ENCODE peak calls at places on chromosomes 4 and X, in six cellular contexts. D is HCT116, R is HepG2, N is K562, P is H1, E is GM12878. V is an unnamed sample.

GRCh38 chrX:65697173-65697572 is 29.7 kb downstream of the MSN start:
- DNase-seq in D (no peak), R (no peak), N (no peak), P (no peak), E (no peak), V (no peak)

GRCh38 chr4:6885953-6886557 is 23.6 kb upstream of the TBC1D14 start:
- DNase-seq in D (no peak), R (no peak), N (no peak), P (no peak), E (peak), V (no peak)

GRCh38 chr4:7029921-7030320 is 13.3 kb upstream of the TADA2B start:
- DNase-seq in D (no peak), R (no peak), N (no peak), P (no peak), E (no peak), V (no peak)

GRCh38 chr4:103204114-103204513 is 6.0 kb upstream of the CENPE start:
- DNase-seq in D (peak), R (peak), N (no peak), P (no peak), E (no peak), V (peak)

GRCh38 chr4:98976716-98977115 is 18.8 kb upstream of the METAP1 start:
- DNase-seq in D (no peak), R (no peak), N (no peak), P (no peak), E (no peak), V (no peak)

GRCh38 chrX:11606408-11606807 is 59.3 kb downstream of the ARHGAP6 start:
- DNase-seq in D (no peak), R (no peak), N (no peak), P (no peak), E (no peak), V (no peak)

GRCh38 chrX:10243056-10243455 is 86.3 kb downstream of the CLCN4 start:
- DNase-seq in D (no peak), R (no peak), N (no peak), P (no peak), E (no peak), V (no peak)

GRCh38 chr4:139682309-139683210 is 16.9 kb downstream of the MGST2 start:
- DNase-seq in D (no peak), R (no peak), N (peak), P (no peak), E (no peak), V (no peak)

GRCh38 chrX:40478457-40479065 is 102.2 kb upstream of the ATP6AP2 start:
- DNase-seq in D (no peak), R (no peak), N (no peak), P (no peak), E (no peak), V (no peak)

GRCh38 chr4:1578301-1578781 is 105.8 kb downstream of the FAM53A start:
- DNase-seq in D (no peak), R (no peak), N (no peak), P (no peak), E (no peak), V (no peak)

GRCh38 chr4:122249357-122249756 is 97.2 kb downstream of the BLTP1 start:
- DNase-seq in D (no peak), R (peak), N (no peak), P (no peak), E (no peak), V (no peak)

GRCh38 chr4:40419231-40419912 is 84.2 kb downstream of the CHRNA9 start:
- DNase-seq in D (no peak), R (peak), N (no peak), P (no peak), E (no peak), V (no peak)

GRCh38 chr4:168835880-168836454 is 174.1 kb downstream of the CBR4 start:
- DNase-seq in D (no peak), R (no peak), N (no peak), P (no peak), E (no peak), V (no peak)

GRCh38 chrX:134542485-134542884 is 82.5 kb downstream of the HPRT1 start:
- DNase-seq in D (no peak), R (no peak), N (no peak), P (no peak), E (no peak), V (no peak)

DNA sequence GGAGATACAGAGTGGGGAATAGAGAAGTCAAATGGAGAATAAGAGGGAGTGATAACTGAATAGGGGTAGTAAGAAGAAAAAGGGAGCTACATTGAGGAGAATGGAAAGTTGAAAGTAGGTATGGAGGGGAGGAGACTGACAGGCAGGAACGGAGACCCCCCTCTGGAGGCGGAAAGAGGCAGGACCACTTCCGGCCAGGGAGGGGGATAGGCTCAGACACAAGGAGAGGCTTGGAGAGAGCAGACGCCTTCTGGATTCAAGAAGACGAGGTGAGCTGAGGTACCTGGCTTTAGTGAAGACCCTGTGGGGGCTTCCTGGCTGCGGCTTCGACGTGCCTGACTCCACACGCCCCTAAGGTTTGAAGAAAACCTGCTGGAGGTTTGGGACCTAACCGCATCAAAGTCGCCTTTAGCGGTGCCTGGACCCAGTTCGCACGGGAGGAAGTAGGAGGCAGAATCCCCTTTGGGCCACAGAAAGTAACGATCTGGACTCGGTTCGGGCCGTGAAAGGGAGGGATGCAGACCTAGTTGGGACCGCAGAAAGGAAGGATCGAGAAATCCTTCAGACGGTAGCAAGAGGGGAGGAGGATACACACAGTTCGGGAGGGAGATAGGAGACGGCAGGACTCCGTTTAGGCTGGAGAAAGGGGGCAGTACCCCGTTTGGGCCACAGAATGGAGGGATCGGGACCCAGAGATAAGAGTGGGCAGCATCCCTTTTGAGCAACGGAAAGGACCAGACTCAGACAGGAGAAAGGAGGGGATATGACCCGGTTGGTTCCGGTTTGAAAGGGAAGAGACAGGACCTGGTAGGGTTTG is at the start of gene TRO:
- DNase-seq in D (no peak), R (no peak), N (no peak), P (peak), E (no peak), V (peak)
- TF ChIP-seq MAX in D (no peak), R (no peak), N (no peak), P (no peak), E (no peak), V (no peak)

GRCh38 chr4:183728223-183729068 is 69.4 kb downstream of the TRAPPC11 start:
- DNase-seq in D (no peak), R (peak), N (no peak), P (no peak), E (no peak), V (no peak)

GRCh38 chr4:183729069-183729406 is 69.9 kb downstream of the TRAPPC11 start:
- DNase-seq in D (no peak), R (no peak), N (no peak), P (no peak), E (no peak), V (no peak)

GRCh38 chr4:183727482-183727881 is 68.4 kb downstream of the TRAPPC11 start:
- DNase-seq in D (no peak), R (peak), N (no peak), P (no peak), E (no peak), V (no peak)

GRCh38 chr4:183733181-183733580 is 74.1 kb downstream of the TRAPPC11 start:
- DNase-seq in D (no peak), R (no peak), N (no peak), P (no peak), E (no peak), V (no peak)

GRCh38 chr4:183729430-183730328 is 70.6 kb downstream of the TRAPPC11 start:
- DNase-seq in D (no peak), R (peak), N (no peak), P (no peak), E (no peak), V (no peak)
- TF ChIP-seq SIN3A in D (no peak), R (no peak), N (no peak), P (no peak), E (no peak), V (no peak)

DNA sequence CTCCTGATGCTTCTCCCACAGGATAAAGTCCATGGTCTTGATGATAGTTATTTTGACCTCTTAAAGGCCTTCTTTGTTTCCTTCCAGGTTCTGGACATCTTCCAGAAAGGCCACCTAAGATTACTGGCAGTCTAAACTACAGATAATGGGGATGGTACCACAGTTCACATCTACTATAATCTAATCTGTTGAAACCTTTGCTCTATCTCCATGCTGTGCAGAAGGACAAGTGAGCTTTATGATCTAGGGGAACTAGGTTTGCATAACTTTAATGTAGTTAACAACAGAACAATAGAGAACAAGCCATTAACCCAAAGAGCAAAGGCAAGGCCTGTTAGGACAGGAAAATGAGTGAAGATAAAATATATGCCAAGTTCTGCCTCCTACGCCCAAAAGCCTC is 103.9 kb upstream of the KLHL13 start:
- DNase-seq in D (no peak), R (no peak), N (no peak), P (no peak), E (no peak), V (no peak)
- TF ChIP-seq MAX in D (no peak), R (no peak), N (no peak), P (no peak), E (no peak), V (no peak)

DNA sequence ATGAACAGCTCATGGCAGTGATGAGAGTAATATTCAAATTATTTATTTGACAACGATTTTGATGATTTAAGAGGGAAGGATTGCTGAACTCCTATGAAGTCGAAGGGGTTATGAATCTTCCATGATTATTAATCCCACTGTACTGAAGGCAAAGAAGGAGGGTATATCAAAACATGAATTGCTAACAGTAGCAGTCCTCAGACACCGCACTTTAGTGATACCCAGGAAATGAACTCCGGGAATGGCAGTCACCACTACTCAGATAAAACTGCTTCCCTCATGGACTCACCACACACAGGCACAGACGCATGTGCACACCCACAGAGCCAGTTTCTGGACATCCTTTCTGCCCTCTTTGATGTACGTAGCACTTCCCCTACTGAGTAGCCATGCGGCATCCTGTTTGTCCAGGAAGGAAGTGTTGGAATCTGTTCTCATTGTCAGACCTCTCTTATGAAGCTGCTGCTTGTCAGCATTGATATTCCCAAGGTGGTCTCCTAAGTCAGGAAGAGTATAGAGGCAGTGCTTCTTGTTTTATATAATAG is 95.7 kb downstream of the DCLK2 start:
- DNase-seq in D (no peak), R (no peak), N (no peak), P (no peak), E (no peak), V (no peak)
- TF ChIP-seq SIN3A in D (no peak), R (no peak), N (no peak), P (no peak), E (no peak), V (no peak)